ENCODE peak calls at places on chromosomes 4 and X, in five cellular contexts. One of them, this sample, is unnamed.

GRCh38 chrX:72025236-72025770 is 106.4 kb downstream of the RTL5 start:
- DNase-seq in dorsolateral prefrontal cortex: no peak
- DNase-seq in fibroblast of lung: no peak
- DNase-seq in ovary: no peak
- DNase-seq in PC-3: no peak
- DNase-seq in this sample: no peak

GRCh38 chrX:123157586-123157985 is 26.5 kb upstream of the GRIA3 start:
- DNase-seq in dorsolateral prefrontal cortex: no peak
- DNase-seq in fibroblast of lung: no peak
- DNase-seq in ovary: no peak
- DNase-seq in PC-3: no peak
- DNase-seq in this sample: no peak

GRCh38 chr4:717601-718320 is 12.1 kb downstream of the PCGF3 start:
- DNase-seq in dorsolateral prefrontal cortex: no peak
- DNase-seq in fibroblast of lung: no peak
- DNase-seq in ovary: no peak
- DNase-seq in PC-3: no peak
- DNase-seq in this sample: no peak

GRCh38 chr4:142406051-142406549 is 440.0 kb downstream of the INPP4B start:
- DNase-seq in dorsolateral prefrontal cortex: no peak
- DNase-seq in fibroblast of lung: peak
- DNase-seq in ovary: no peak
- DNase-seq in PC-3: peak
- DNase-seq in this sample: no peak

GRCh38 chr4:147108409-147108808 is 162.7 kb upstream of the TTC29 start:
- DNase-seq in dorsolateral prefrontal cortex: no peak
- DNase-seq in fibroblast of lung: peak
- DNase-seq in ovary: no peak
- DNase-seq in PC-3: peak
- DNase-seq in this sample: no peak

GRCh38 chr4:47839259-47839658 is 1.4 kb upstream of the CORIN start:
- DNase-seq in dorsolateral prefrontal cortex: no peak
- DNase-seq in fibroblast of lung: peak
- DNase-seq in ovary: no peak
- DNase-seq in PC-3: no peak
- DNase-seq in this sample: no peak

GRCh38 chrX:40104649-40105015 is 6.9 kb upstream of the BCOR start:
- DNase-seq in dorsolateral prefrontal cortex: no peak
- DNase-seq in fibroblast of lung: peak
- DNase-seq in ovary: peak
- DNase-seq in PC-3: peak
- DNase-seq in this sample: no peak

GRCh38 chr4:137203601-137204000 is 328.7 kb downstream of the PCDH18 start:
- DNase-seq in dorsolateral prefrontal cortex: no peak
- DNase-seq in fibroblast of lung: peak
- DNase-seq in ovary: no peak
- DNase-seq in PC-3: no peak
- DNase-seq in this sample: no peak

GRCh38 chrX:109362101-109362500 is 119.8 kb downstream of the GUCY2F start:
- DNase-seq in dorsolateral prefrontal cortex: no peak
- DNase-seq in fibroblast of lung: no peak
- DNase-seq in ovary: no peak
- DNase-seq in PC-3: peak
- DNase-seq in this sample: no peak

GRCh38 chrX:78571849-78572248 is 87.3 kb downstream of the RTL3 start:
- DNase-seq in dorsolateral prefrontal cortex: no peak
- DNase-seq in fibroblast of lung: no peak
- DNase-seq in ovary: no peak
- DNase-seq in PC-3: no peak
- DNase-seq in this sample: no peak

GRCh38 chr4:12897954-12898353 is 586.2 kb downstream of the RAB28 start:
- DNase-seq in dorsolateral prefrontal cortex: no peak
- DNase-seq in fibroblast of lung: no peak
- DNase-seq in ovary: no peak
- DNase-seq in PC-3: no peak
- DNase-seq in this sample: no peak

GRCh38 chr4:83172371-83172770 is 57.8 kb upstream of the PLAC8 start:
- DNase-seq in dorsolateral prefrontal cortex: no peak
- DNase-seq in fibroblast of lung: no peak
- DNase-seq in ovary: no peak
- DNase-seq in PC-3: no peak
- DNase-seq in this sample: no peak

GRCh38 chr4:108337923-108338322 is 169.2 kb upstream of the LEF1 start:
- DNase-seq in dorsolateral prefrontal cortex: no peak
- DNase-seq in fibroblast of lung: no peak
- DNase-seq in ovary: no peak
- DNase-seq in PC-3: no peak
- DNase-seq in this sample: no peak

GRCh38 chr4:15344041-15344440 is 83.8 kb upstream of the C1QTNF7 start:
- DNase-seq in dorsolateral prefrontal cortex: no peak
- DNase-seq in fibroblast of lung: peak
- DNase-seq in ovary: no peak
- DNase-seq in PC-3: no peak
- DNase-seq in this sample: peak

GRCh38 chrX:40145001-40145631 is 47.4 kb upstream of the BCOR start:
- DNase-seq in dorsolateral prefrontal cortex: no peak
- DNase-seq in fibroblast of lung: no peak
- DNase-seq in ovary: no peak
- DNase-seq in PC-3: peak
- DNase-seq in this sample: no peak

GRCh38 chr4:82787342-82787741 is 11.3 kb downstream of the SCD5 start:
- DNase-seq in dorsolateral prefrontal cortex: no peak
- DNase-seq in fibroblast of lung: no peak
- DNase-seq in ovary: no peak
- DNase-seq in PC-3: peak
- DNase-seq in this sample: peak

GRCh38 chr4:163548481-163549243 is 54.2 kb downstream of the TMA16 start:
- DNase-seq in dorsolateral prefrontal cortex: no peak
- DNase-seq in fibroblast of lung: peak
- DNase-seq in ovary: no peak
- DNase-seq in PC-3: peak
- DNase-seq in this sample: no peak

GRCh38 chr4:183637461-183637860 is 21.5 kb downstream of the RWDD4 start:
- DNase-seq in dorsolateral prefrontal cortex: no peak
- DNase-seq in fibroblast of lung: peak
- DNase-seq in ovary: no peak
- DNase-seq in PC-3: peak
- DNase-seq in this sample: no peak
- H3K27ac ChIP-seq in dorsolateral prefrontal cortex: no peak
- H3K27ac ChIP-seq in fibroblast of lung: no peak
- H3K27ac ChIP-seq in ovary: peak
- H3K27ac ChIP-seq in PC-3: peak
- H3K27ac ChIP-seq in this sample: peak

GRCh38 chr4:93502991-93503390 is 325.6 kb upstream of the ATOH1 start:
- DNase-seq in dorsolateral prefrontal cortex: no peak
- DNase-seq in fibroblast of lung: no peak
- DNase-seq in ovary: no peak
- DNase-seq in PC-3: no peak
- DNase-seq in this sample: no peak
- H3K27ac ChIP-seq in dorsolateral prefrontal cortex: no peak
- H3K27ac ChIP-seq in fibroblast of lung: no peak
- H3K27ac ChIP-seq in ovary: no peak
- H3K27ac ChIP-seq in PC-3: no peak
- H3K27ac ChIP-seq in this sample: no peak

GRCh38 chr4:56681158-56681848 is at the start of gene HOPX:
- DNase-seq in dorsolateral prefrontal cortex: no peak
- DNase-seq in fibroblast of lung: peak
- DNase-seq in ovary: no peak
- DNase-seq in PC-3: peak
- DNase-seq in this sample: peak

GRCh38 chr4:56680266-56680665 is 830 bp downstream of the HOPX start:
- DNase-seq in dorsolateral prefrontal cortex: no peak
- DNase-seq in fibroblast of lung: no peak
- DNase-seq in ovary: no peak
- DNase-seq in PC-3: no peak
- DNase-seq in this sample: no peak

GRCh38 chr4:56681849-56682175 is 716 bp upstream of the HOPX start:
- DNase-seq in dorsolateral prefrontal cortex: no peak
- DNase-seq in fibroblast of lung: no peak
- DNase-seq in ovary: no peak
- DNase-seq in PC-3: no peak
- DNase-seq in this sample: no peak

GRCh38 chr4:56674984-56675383 is 6.1 kb downstream of the HOPX start:
- DNase-seq in dorsolateral prefrontal cortex: no peak
- DNase-seq in fibroblast of lung: no peak
- DNase-seq in ovary: no peak
- DNase-seq in PC-3: no peak
- DNase-seq in this sample: no peak

GRCh38 chr4:56677673-56678072 is 3.4 kb downstream of the HOPX start:
- DNase-seq in dorsolateral prefrontal cortex: no peak
- DNase-seq in fibroblast of lung: no peak
- DNase-seq in ovary: no peak
- DNase-seq in PC-3: no peak
- DNase-seq in this sample: no peak
- H3K27ac ChIP-seq in dorsolateral prefrontal cortex: no peak
- H3K27ac ChIP-seq in fibroblast of lung: no peak
- H3K27ac ChIP-seq in ovary: no peak
- H3K27ac ChIP-seq in PC-3: no peak
- H3K27ac ChIP-seq in this sample: no peak

DNA sequence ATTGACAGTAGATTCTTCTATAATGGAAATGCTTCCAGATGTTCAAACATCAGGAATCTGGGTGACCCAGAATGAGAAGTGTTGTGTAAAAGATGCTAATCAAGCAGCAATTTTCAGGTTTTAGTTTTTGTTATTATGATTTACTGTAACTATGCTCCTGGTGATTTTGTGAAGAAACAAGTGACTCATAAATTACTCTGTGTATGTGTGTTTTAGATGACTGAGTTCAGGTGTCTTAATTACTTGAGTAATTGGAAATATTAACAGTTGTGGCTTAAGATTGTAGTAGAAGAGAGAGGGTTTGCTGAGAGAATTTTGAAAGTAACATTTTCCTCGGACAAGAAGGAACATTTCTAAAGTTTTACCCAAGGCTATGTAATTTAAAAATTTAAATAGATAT is 25.2 kb upstream of the TNIP3 start:
- DNase-seq in dorsolateral prefrontal cortex: no peak
- DNase-seq in fibroblast of lung: no peak
- DNase-seq in ovary: no peak
- DNase-seq in PC-3: no peak
- DNase-seq in this sample: no peak
- H3K27ac ChIP-seq in dorsolateral prefrontal cortex: no peak
- H3K27ac ChIP-seq in fibroblast of lung: no peak
- H3K27ac ChIP-seq in ovary: no peak
- H3K27ac ChIP-seq in PC-3: no peak
- H3K27ac ChIP-seq in this sample: no peak

DNA sequence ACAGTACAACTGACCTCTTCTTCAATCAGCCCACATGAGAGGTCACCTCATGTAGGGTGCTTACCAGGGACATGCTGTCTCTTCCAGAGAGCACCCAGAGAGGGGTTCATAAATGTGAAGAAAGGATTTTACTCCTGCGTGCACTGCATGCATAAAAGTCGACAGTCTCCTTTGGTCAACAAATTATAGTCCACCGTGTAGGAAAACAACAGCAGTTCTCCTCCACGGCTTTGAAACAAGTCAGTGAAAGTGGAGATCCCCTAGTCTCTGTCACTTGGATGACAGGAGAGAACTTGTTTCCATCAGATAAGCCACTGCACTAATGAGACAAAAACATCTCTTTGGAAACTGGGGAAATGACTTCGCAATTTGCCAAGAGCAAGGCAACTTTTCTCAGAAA is 9.7 kb downstream of the UNC5C start:
- DNase-seq in dorsolateral prefrontal cortex: no peak
- DNase-seq in fibroblast of lung: no peak
- DNase-seq in ovary: no peak
- DNase-seq in PC-3: no peak
- DNase-seq in this sample: no peak
- H3K27ac ChIP-seq in dorsolateral prefrontal cortex: peak
- H3K27ac ChIP-seq in fibroblast of lung: peak
- H3K27ac ChIP-seq in ovary: no peak
- H3K27ac ChIP-seq in PC-3: no peak
- H3K27ac ChIP-seq in this sample: no peak

GRCh38 chr4:133102612-133103409 is 46.3 kb upstream of the PCDH10 start:
- DNase-seq in dorsolateral prefrontal cortex: no peak
- DNase-seq in fibroblast of lung: no peak
- DNase-seq in ovary: no peak
- DNase-seq in PC-3: no peak
- DNase-seq in this sample: no peak

GRCh38 chr4:133095591-133095990 is 53.5 kb upstream of the PCDH10 start:
- DNase-seq in dorsolateral prefrontal cortex: no peak
- DNase-seq in fibroblast of lung: no peak
- DNase-seq in ovary: no peak
- DNase-seq in PC-3: peak
- DNase-seq in this sample: no peak

GRCh38 chr4:133096972-133097371 is 52.1 kb upstream of the PCDH10 start:
- DNase-seq in dorsolateral prefrontal cortex: no peak
- DNase-seq in fibroblast of lung: no peak
- DNase-seq in ovary: no peak
- DNase-seq in PC-3: no peak
- DNase-seq in this sample: no peak
- H3K27ac ChIP-seq in dorsolateral prefrontal cortex: no peak
- H3K27ac ChIP-seq in fibroblast of lung: no peak
- H3K27ac ChIP-seq in ovary: no peak
- H3K27ac ChIP-seq in PC-3: no peak
- H3K27ac ChIP-seq in this sample: no peak

DNA sequence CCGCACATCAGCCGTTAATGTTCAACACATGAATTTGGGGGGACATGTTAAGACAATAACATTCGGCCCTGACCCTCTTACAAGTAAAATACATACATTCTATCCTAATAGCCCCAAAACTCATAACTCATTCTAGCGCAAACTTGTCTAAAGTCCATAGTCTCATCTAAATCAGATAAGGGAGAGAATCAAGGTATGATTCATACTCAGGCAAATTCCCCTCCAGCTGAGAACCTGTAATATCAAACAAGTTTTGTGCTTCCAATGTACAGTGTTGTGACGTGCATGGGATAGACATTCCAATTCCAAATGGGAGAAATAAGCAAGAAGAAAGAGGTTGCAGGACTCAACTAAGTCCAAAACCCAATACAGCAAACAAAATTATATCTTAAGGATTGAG is 69.0 kb downstream of the SERPINA7 start:
- DNase-seq in dorsolateral prefrontal cortex: no peak
- DNase-seq in fibroblast of lung: no peak
- DNase-seq in ovary: no peak
- DNase-seq in PC-3: no peak
- DNase-seq in this sample: no peak
- H3K27ac ChIP-seq in dorsolateral prefrontal cortex: no peak
- H3K27ac ChIP-seq in fibroblast of lung: no peak
- H3K27ac ChIP-seq in ovary: no peak
- H3K27ac ChIP-seq in PC-3: no peak
- H3K27ac ChIP-seq in this sample: no peak